ENCODE peak calls at places on chromosome 16, in five cellular contexts. One of them, this sample, is unnamed.
A peak's percentile ranks its signal among the peaks of the same experiment; 100 is the strongest.

GRCh38 chr16:68264128-68265077 is at the start of gene SLC7A6:
- DNase-seq in A549: peak; percentile 84
- DNase-seq in fibroblast of the aortic adventitia: peak; percentile 60
- DNase-seq in nephron progenitor cell: peak; percentile 89
- DNase-seq in CD4-positive, alpha-beta T cell: peak; percentile 69
- DNase-seq in this sample: peak; percentile 90

GRCh38 chr16:69847643-69848042 is 85.5 kb downstream of the WWP2 start:
- DNase-seq in A549: no peak
- DNase-seq in nephron progenitor cell: no peak
- DNase-seq in fibroblast of the aortic adventitia: no peak
- DNase-seq in CD4-positive, alpha-beta T cell: no peak
- DNase-seq in this sample: no peak

GRCh38 chr16:84916850-84917249 is 94.5 kb downstream of the ZDHHC7 start:
- DNase-seq in nephron progenitor cell: no peak
- DNase-seq in CD4-positive, alpha-beta T cell: no peak
- DNase-seq in A549: no peak
- DNase-seq in fibroblast of the aortic adventitia: no peak
- DNase-seq in this sample: no peak

GRCh38 chr16:50690177-50690576 is 3.2 kb upstream of the NOD2 start:
- DNase-seq in A549: no peak
- DNase-seq in nephron progenitor cell: no peak
- DNase-seq in fibroblast of the aortic adventitia: no peak
- DNase-seq in CD4-positive, alpha-beta T cell: no peak
- DNase-seq in this sample: peak; percentile 71

GRCh38 chr16:84782841-84783240 is 36.9 kb upstream of the CRISPLD2 start:
- DNase-seq in A549: no peak
- DNase-seq in fibroblast of the aortic adventitia: no peak
- DNase-seq in nephron progenitor cell: no peak
- DNase-seq in CD4-positive, alpha-beta T cell: no peak
- DNase-seq in this sample: no peak

GRCh38 chr16:19817122-19817521 is 67.5 kb downstream of the GPRC5B start:
- DNase-seq in fibroblast of the aortic adventitia: no peak
- DNase-seq in nephron progenitor cell: no peak
- DNase-seq in A549: no peak
- DNase-seq in CD4-positive, alpha-beta T cell: no peak
- DNase-seq in this sample: no peak

GRCh38 chr16:81493755-81494433 is 49.3 kb downstream of the CMIP start:
- DNase-seq in nephron progenitor cell: no peak
- DNase-seq in CD4-positive, alpha-beta T cell: peak; percentile 23
- DNase-seq in A549: peak; percentile 78
- DNase-seq in fibroblast of the aortic adventitia: peak; percentile 48
- DNase-seq in this sample: no peak

GRCh38 chr16:68696514-68696913 is 40.6 kb upstream of the CDH1 start:
- DNase-seq in nephron progenitor cell: no peak
- DNase-seq in A549: no peak
- DNase-seq in fibroblast of the aortic adventitia: no peak
- DNase-seq in CD4-positive, alpha-beta T cell: no peak
- DNase-seq in this sample: no peak

GRCh38 chr16:21126518-21126917 is 24.1 kb downstream of the DNAH3 start:
- DNase-seq in A549: no peak
- DNase-seq in fibroblast of the aortic adventitia: no peak
- DNase-seq in nephron progenitor cell: no peak
- DNase-seq in CD4-positive, alpha-beta T cell: no peak
- DNase-seq in this sample: no peak

GRCh38 chr16:12094537-12095265 is 118.2 kb downstream of the SNX29 start:
- DNase-seq in CD4-positive, alpha-beta T cell: no peak
- DNase-seq in fibroblast of the aortic adventitia: no peak
- DNase-seq in nephron progenitor cell: no peak
- DNase-seq in A549: no peak
- DNase-seq in this sample: no peak

GRCh38 chr16:85514295-85514600 is 98.9 kb upstream of the GSE1 start:
- DNase-seq in A549: no peak
- DNase-seq in nephron progenitor cell: no peak
- DNase-seq in fibroblast of the aortic adventitia: no peak
- DNase-seq in CD4-positive, alpha-beta T cell: no peak
- DNase-seq in this sample: no peak

GRCh38 chr16:28935333-28935732 is 3.6 kb downstream of the CD19 start:
- DNase-seq in CD4-positive, alpha-beta T cell: no peak
- DNase-seq in fibroblast of the aortic adventitia: no peak
- DNase-seq in nephron progenitor cell: no peak
- DNase-seq in A549: no peak
- DNase-seq in this sample: no peak

GRCh38 chr16:48099455-48099854 is 56.3 kb downstream of the ABCC12 start:
- DNase-seq in nephron progenitor cell: no peak
- DNase-seq in CD4-positive, alpha-beta T cell: no peak
- DNase-seq in fibroblast of the aortic adventitia: no peak
- DNase-seq in A549: peak; percentile 32
- DNase-seq in this sample: no peak

GRCh38 chr16:2424061-2425007 is 4.9 kb upstream of the CCNF start:
- DNase-seq in CD4-positive, alpha-beta T cell: no peak
- DNase-seq in fibroblast of the aortic adventitia: no peak
- DNase-seq in A549: no peak
- DNase-seq in nephron progenitor cell: no peak
- DNase-seq in this sample: no peak

GRCh38 chr16:15031179-15031578 is 24.7 kb downstream of the NTAN1 start:
- DNase-seq in A549: no peak
- DNase-seq in CD4-positive, alpha-beta T cell: no peak
- DNase-seq in fibroblast of the aortic adventitia: no peak
- DNase-seq in nephron progenitor cell: no peak
- DNase-seq in this sample: no peak

GRCh38 chr16:86324320-86324719 is 186.0 kb upstream of the FOXF1 start:
- DNase-seq in A549: no peak
- DNase-seq in fibroblast of the aortic adventitia: no peak
- DNase-seq in CD4-positive, alpha-beta T cell: no peak
- DNase-seq in nephron progenitor cell: peak; percentile 43
- DNase-seq in this sample: no peak

GRCh38 chr16:85321856-85322271 is 209.6 kb upstream of the CIBAR2 start:
- DNase-seq in CD4-positive, alpha-beta T cell: no peak
- DNase-seq in A549: no peak
- DNase-seq in fibroblast of the aortic adventitia: peak; percentile 99
- DNase-seq in nephron progenitor cell: no peak
- DNase-seq in this sample: no peak

GRCh38 chr16:86541560-86541959 is 13.5 kb downstream of the MTHFSD start:
- DNase-seq in nephron progenitor cell: no peak
- DNase-seq in A549: no peak
- DNase-seq in fibroblast of the aortic adventitia: no peak
- DNase-seq in CD4-positive, alpha-beta T cell: no peak
- DNase-seq in this sample: no peak

GRCh38 chr16:89013692-89014455 is 36.9 kb upstream of the CBFA2T3 start:
- DNase-seq in A549: no peak
- DNase-seq in fibroblast of the aortic adventitia: no peak
- DNase-seq in nephron progenitor cell: no peak
- DNase-seq in CD4-positive, alpha-beta T cell: no peak
- DNase-seq in this sample: no peak

GRCh38 chr16:56425439-56425832 is at the start of gene AMFR:
- DNase-seq in CD4-positive, alpha-beta T cell: peak; percentile 58
- DNase-seq in fibroblast of the aortic adventitia: peak; percentile 72
- DNase-seq in nephron progenitor cell: peak; percentile 77
- DNase-seq in A549: peak; percentile 80
- DNase-seq in this sample: peak; percentile 94
- TF ChIP-seq CTCF in CD4-positive, alpha-beta T cell: no peak
- TF ChIP-seq CTCF in fibroblast of the aortic adventitia: peak; percentile 14
- TF ChIP-seq CTCF in nephron progenitor cell: no peak
- TF ChIP-seq CTCF in A549: peak; percentile 48
- TF ChIP-seq CTCF in this sample: peak; percentile 35

GRCh38 chr16:73183678-73184092 is 135.8 kb upstream of the ZFHX3 start:
- DNase-seq in CD4-positive, alpha-beta T cell: no peak
- DNase-seq in nephron progenitor cell: no peak
- DNase-seq in fibroblast of the aortic adventitia: peak; percentile 68
- DNase-seq in A549: no peak
- DNase-seq in this sample: no peak

GRCh38 chr16:73189132-73189531 is 141.2 kb upstream of the ZFHX3 start:
- DNase-seq in nephron progenitor cell: no peak
- DNase-seq in CD4-positive, alpha-beta T cell: no peak
- DNase-seq in A549: no peak
- DNase-seq in fibroblast of the aortic adventitia: no peak
- DNase-seq in this sample: no peak

GRCh38 chr16:73186752-73187151 is 138.8 kb upstream of the ZFHX3 start:
- DNase-seq in fibroblast of the aortic adventitia: no peak
- DNase-seq in CD4-positive, alpha-beta T cell: no peak
- DNase-seq in A549: no peak
- DNase-seq in nephron progenitor cell: no peak
- DNase-seq in this sample: no peak

GRCh38 chr16:73187163-73187562 is 139.2 kb upstream of the ZFHX3 start:
- DNase-seq in CD4-positive, alpha-beta T cell: no peak
- DNase-seq in nephron progenitor cell: no peak
- DNase-seq in fibroblast of the aortic adventitia: no peak
- DNase-seq in A549: no peak
- DNase-seq in this sample: no peak

DNA sequence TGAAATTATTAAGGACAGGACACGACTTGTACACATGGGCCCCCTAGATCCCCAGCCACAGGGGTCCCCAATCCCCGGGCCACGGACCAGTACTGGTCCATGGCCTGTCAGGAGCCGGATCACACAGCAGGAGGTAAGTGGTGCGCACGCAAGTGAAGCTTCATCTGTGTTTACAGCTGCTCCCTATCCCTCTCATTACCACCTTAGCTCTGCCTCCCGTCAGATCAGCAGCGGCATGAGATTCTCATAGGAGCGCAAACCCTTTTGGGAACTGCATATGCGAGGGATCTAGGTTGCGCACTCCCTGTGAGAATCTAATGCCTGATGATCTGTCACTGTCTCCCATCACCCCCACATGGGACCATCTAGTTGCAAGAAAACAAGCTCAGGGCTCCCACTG is 137.8 kb upstream of the ZFHX3 start:
- DNase-seq in nephron progenitor cell: no peak
- DNase-seq in fibroblast of the aortic adventitia: no peak
- DNase-seq in A549: no peak
- DNase-seq in CD4-positive, alpha-beta T cell: no peak
- DNase-seq in this sample: no peak
- TF ChIP-seq CTCF in nephron progenitor cell: no peak
- TF ChIP-seq CTCF in fibroblast of the aortic adventitia: no peak
- TF ChIP-seq CTCF in A549: no peak
- TF ChIP-seq CTCF in CD4-positive, alpha-beta T cell: no peak
- TF ChIP-seq CTCF in this sample: no peak

DNA sequence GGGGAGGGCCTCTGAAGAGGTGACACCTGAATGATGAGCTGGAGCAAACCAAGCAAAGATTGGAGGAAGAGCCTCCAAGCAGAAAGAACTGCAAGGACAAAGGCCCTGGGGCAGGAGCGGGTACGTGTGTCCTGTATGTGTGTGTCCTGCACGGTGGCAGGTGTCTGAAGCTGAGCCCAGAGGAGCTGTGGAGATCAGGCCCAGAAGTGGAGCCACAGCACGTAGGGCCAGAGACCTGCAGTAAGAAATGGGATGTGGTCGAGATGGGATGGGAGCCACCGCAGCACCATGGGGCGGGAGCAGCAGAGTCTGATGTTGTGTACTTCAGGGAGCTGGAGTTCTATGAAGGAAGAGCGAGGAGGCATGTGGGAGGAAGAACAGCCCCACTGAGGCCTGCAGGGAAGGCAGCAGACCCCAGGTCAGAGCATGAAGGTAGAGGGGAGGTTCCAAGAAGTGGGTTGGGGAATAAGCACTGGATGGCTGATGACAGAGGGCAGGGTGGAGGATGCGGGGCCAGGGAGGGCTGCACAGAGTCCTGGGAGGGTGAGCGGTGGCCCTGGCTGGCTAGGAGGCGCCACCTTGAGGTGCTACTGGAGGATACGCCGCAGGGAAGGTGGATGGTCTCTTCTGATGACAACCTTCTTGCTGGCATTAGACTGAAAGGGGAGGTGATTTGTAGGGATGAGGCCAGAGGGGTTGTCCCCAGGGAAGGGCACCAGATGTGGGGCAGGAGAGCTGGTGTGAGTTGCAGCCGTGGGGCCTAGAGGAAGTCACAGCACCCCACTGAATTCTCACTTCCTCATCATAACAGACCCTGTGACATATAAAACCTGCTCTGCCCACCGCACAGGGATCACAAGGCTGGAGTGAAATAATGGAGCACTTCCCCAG is 10.6 kb upstream of the CETP start:
- DNase-seq in CD4-positive, alpha-beta T cell: peak; percentile 48
- DNase-seq in nephron progenitor cell: peak; percentile 61
- DNase-seq in A549: peak; percentile 65
- DNase-seq in fibroblast of the aortic adventitia: peak; percentile 57
- DNase-seq in this sample: peak; percentile 66
- TF ChIP-seq CTCF in CD4-positive, alpha-beta T cell: peak; percentile 52
- TF ChIP-seq CTCF in nephron progenitor cell: peak; percentile 51
- TF ChIP-seq CTCF in A549: peak; percentile 58
- TF ChIP-seq CTCF in fibroblast of the aortic adventitia: peak; percentile 75
- TF ChIP-seq CTCF in this sample: peak; percentile 79

GRCh38 chr16:9050102-9050830 is 41.2 kb upstream of the HAPSTR1 start:
- DNase-seq in A549: peak; percentile 41
- DNase-seq in CD4-positive, alpha-beta T cell: no peak
- DNase-seq in nephron progenitor cell: peak; percentile 23
- DNase-seq in fibroblast of the aortic adventitia: no peak
- DNase-seq in this sample: no peak
- TF ChIP-seq CTCF in A549: peak; percentile 48
- TF ChIP-seq CTCF in CD4-positive, alpha-beta T cell: no peak
- TF ChIP-seq CTCF in nephron progenitor cell: peak; percentile 39
- TF ChIP-seq CTCF in fibroblast of the aortic adventitia: peak; percentile 35
- TF ChIP-seq CTCF in this sample: peak; percentile 63

GRCh38 chr16:9763505-9763904 is 418.7 kb downstream of the GRIN2A start:
- DNase-seq in A549: no peak
- DNase-seq in fibroblast of the aortic adventitia: no peak
- DNase-seq in nephron progenitor cell: no peak
- DNase-seq in CD4-positive, alpha-beta T cell: no peak
- DNase-seq in this sample: no peak

GRCh38 chr16:9756434-9756833 is 425.8 kb downstream of the GRIN2A start:
- DNase-seq in A549: no peak
- DNase-seq in CD4-positive, alpha-beta T cell: no peak
- DNase-seq in fibroblast of the aortic adventitia: no peak
- DNase-seq in nephron progenitor cell: no peak
- DNase-seq in this sample: no peak

GRCh38 chr16:9757687-9758086 is 424.5 kb downstream of the GRIN2A start:
- DNase-seq in fibroblast of the aortic adventitia: no peak
- DNase-seq in A549: no peak
- DNase-seq in nephron progenitor cell: no peak
- DNase-seq in CD4-positive, alpha-beta T cell: no peak
- DNase-seq in this sample: no peak

DNA sequence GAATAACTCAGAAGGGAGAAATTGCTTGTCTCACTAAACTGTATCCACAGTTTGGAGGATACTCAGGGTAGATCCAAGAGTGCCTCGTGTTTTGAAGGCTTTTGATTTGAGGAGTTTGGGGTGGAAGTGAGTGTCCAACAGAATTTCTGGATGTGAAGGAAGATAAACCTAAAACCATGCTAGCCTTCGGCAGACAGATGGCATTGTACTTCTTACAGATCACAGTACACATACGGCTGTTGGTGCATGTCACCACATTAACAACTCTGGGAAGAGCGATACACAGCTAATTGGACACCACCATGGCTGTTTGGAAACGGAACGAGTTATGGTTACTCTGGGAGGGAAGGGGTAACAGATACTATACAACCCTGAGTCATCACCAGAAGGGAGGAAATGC is 420.4 kb downstream of the GRIN2A start:
- DNase-seq in CD4-positive, alpha-beta T cell: no peak
- DNase-seq in A549: no peak
- DNase-seq in fibroblast of the aortic adventitia: no peak
- DNase-seq in nephron progenitor cell: no peak
- DNase-seq in this sample: no peak
- TF ChIP-seq CTCF in CD4-positive, alpha-beta T cell: no peak
- TF ChIP-seq CTCF in A549: no peak
- TF ChIP-seq CTCF in fibroblast of the aortic adventitia: no peak
- TF ChIP-seq CTCF in nephron progenitor cell: no peak
- TF ChIP-seq CTCF in this sample: no peak